ENCODE peak calls at places on chromosomes 7 and 10, in five cellular contexts. One of them, this sample, is unnamed.
A peak's percentile ranks its signal among the peaks of the same experiment; 100 is the strongest.

GRCh38 chr10:24518411-24518810 is 205.3 kb downstream of the ARHGAP21 start:
- DNase-seq in fibroblast of lung: peak; percentile 12
- DNase-seq in NB4: no peak
- DNase-seq in GM12865: no peak
- DNase-seq in BJ: no peak
- DNase-seq in this sample: no peak

GRCh38 chr10:28503114-28503513 is 29.8 kb upstream of the WAC start:
- DNase-seq in NB4: no peak
- DNase-seq in BJ: no peak
- DNase-seq in fibroblast of lung: no peak
- DNase-seq in GM12865: no peak
- DNase-seq in this sample: no peak

GRCh38 chr7:21939136-21939857 is 6.4 kb downstream of the CDCA7L start:
- DNase-seq in BJ: no peak
- DNase-seq in GM12865: peak; percentile 87
- DNase-seq in fibroblast of lung: no peak
- DNase-seq in NB4: no peak
- DNase-seq in this sample: no peak

GRCh38 chr10:133274751-133275682 is 1.7 kb downstream of the ADAM8 start:
- DNase-seq in GM12865: peak; percentile 92
- DNase-seq in NB4: peak; percentile 93
- DNase-seq in fibroblast of lung: no peak
- DNase-seq in BJ: no peak
- DNase-seq in this sample: no peak

GRCh38 chr10:127963136-127963535 is 56.2 kb downstream of the PTPRE start:
- DNase-seq in BJ: no peak
- DNase-seq in NB4: no peak
- DNase-seq in fibroblast of lung: no peak
- DNase-seq in GM12865: no peak
- DNase-seq in this sample: no peak

GRCh38 chr7:124989911-124990310 is 60.3 kb upstream of the POT1 start:
- DNase-seq in NB4: no peak
- DNase-seq in GM12865: no peak
- DNase-seq in BJ: no peak
- DNase-seq in fibroblast of lung: no peak
- DNase-seq in this sample: peak; percentile 50

GRCh38 chr10:43078986-43079273 is 2.1 kb downstream of the RET start:
- DNase-seq in BJ: no peak
- DNase-seq in fibroblast of lung: no peak
- DNase-seq in NB4: peak; percentile 86
- DNase-seq in GM12865: peak; percentile 22
- DNase-seq in this sample: no peak

GRCh38 chr10:100887761-100888296 is 24.9 kb upstream of the SLF2 start:
- DNase-seq in fibroblast of lung: no peak
- DNase-seq in NB4: no peak
- DNase-seq in BJ: no peak
- DNase-seq in GM12865: no peak
- DNase-seq in this sample: no peak

GRCh38 chr10:122012731-122013130 is 23.8 kb downstream of the TACC2 start:
- DNase-seq in NB4: no peak
- DNase-seq in fibroblast of lung: no peak
- DNase-seq in GM12865: no peak
- DNase-seq in BJ: no peak
- DNase-seq in this sample: no peak

GRCh38 chr7:140639366-140640053 is 1.1 kb downstream of the DENND2A start:
- DNase-seq in fibroblast of lung: peak; percentile 71
- DNase-seq in BJ: peak; percentile 66
- DNase-seq in GM12865: no peak
- DNase-seq in NB4: no peak
- DNase-seq in this sample: peak; percentile 79

GRCh38 chr7:33420311-33420710 is 290.9 kb downstream of the BBS9 start:
- DNase-seq in BJ: no peak
- DNase-seq in fibroblast of lung: no peak
- DNase-seq in GM12865: no peak
- DNase-seq in NB4: no peak
- DNase-seq in this sample: no peak

GRCh38 chr10:73744690-73744994 is 470 bp downstream of the SEC24C start:
- DNase-seq in GM12865: peak; percentile 58
- DNase-seq in fibroblast of lung: peak; percentile 56
- DNase-seq in NB4: peak; percentile 69
- DNase-seq in BJ: no peak
- DNase-seq in this sample: peak; percentile 73

GRCh38 chr10:71366710-71367109 is 30.0 kb upstream of the CDH23 start:
- DNase-seq in BJ: no peak
- DNase-seq in GM12865: no peak
- DNase-seq in fibroblast of lung: no peak
- DNase-seq in NB4: no peak
- DNase-seq in this sample: no peak

GRCh38 chr10:110706690-110707098 is 62.6 kb downstream of the RBM20 start:
- DNase-seq in GM12865: no peak
- DNase-seq in BJ: peak; percentile 86
- DNase-seq in fibroblast of lung: peak; percentile 37
- DNase-seq in NB4: no peak
- DNase-seq in this sample: peak; percentile 72

GRCh38 chr7:24670782-24671181 is 86.5 kb downstream of the GSDME start:
- DNase-seq in GM12865: no peak
- DNase-seq in fibroblast of lung: no peak
- DNase-seq in BJ: no peak
- DNase-seq in NB4: no peak
- DNase-seq in this sample: no peak

GRCh38 chr7:665251-665650 is 61.2 kb upstream of the DNAAF5 start:
- DNase-seq in NB4: no peak
- DNase-seq in BJ: no peak
- DNase-seq in fibroblast of lung: peak; percentile 66
- DNase-seq in GM12865: no peak
- DNase-seq in this sample: peak; percentile 77

GRCh38 chr7:117672433-117672832 is 192.6 kb downstream of the CFTR start:
- DNase-seq in GM12865: no peak
- DNase-seq in BJ: no peak
- DNase-seq in fibroblast of lung: no peak
- DNase-seq in NB4: no peak
- DNase-seq in this sample: no peak

GRCh38 chr10:43852141-43852540 is 203.5 kb upstream of the ZNF32 start:
- DNase-seq in fibroblast of lung: no peak
- DNase-seq in BJ: no peak
- DNase-seq in NB4: peak; percentile 9
- DNase-seq in GM12865: no peak
- DNase-seq in this sample: no peak

DNA sequence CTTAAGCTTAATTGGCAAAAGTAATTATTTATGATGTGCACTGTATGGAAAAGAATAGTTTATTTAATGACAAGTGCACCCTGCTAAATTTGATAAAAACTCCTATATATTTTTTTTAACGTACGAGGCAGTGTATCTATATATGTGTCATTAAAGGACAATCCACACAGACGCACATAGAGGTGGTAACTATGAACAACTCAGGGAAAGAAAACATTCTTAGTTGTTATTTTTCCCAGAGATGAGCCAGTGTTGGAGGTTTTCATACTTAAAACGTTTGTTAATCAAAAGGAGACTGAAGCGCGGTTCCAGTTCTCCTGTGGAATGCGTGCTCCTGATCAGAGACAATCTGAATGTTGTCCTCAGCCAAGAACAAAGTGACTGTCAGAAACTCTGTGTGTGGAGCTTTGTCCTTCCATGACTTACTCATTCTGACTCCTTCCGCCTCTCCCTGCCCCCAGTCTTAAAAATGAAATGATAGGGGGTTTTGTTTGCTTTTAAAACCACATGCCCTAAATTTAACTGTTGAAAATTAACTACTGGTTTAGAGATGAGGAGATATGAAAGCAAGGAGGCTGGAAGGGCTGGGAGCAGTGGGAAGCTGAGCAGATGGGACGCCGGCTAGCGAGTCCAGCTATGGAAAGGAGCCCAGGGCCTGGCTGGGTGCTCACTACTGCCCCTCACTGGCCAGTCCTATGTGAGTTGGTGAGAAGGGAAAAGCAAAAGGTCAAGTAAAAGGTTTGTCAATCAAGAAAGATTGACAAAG is 99.6 kb downstream of the SVIL start:
- DNase-seq in GM12865: no peak
- DNase-seq in fibroblast of lung: peak; percentile 79
- DNase-seq in BJ: peak; percentile 81
- DNase-seq in NB4: peak; percentile 4
- DNase-seq in this sample: peak; percentile 94
- TF ChIP-seq CTCF in GM12865: peak; percentile 33
- TF ChIP-seq CTCF in fibroblast of lung: peak; percentile 95
- TF ChIP-seq CTCF in BJ: peak; percentile 94
- TF ChIP-seq CTCF in NB4: peak; percentile 45
- TF ChIP-seq CTCF in this sample: peak; percentile 96

DNA sequence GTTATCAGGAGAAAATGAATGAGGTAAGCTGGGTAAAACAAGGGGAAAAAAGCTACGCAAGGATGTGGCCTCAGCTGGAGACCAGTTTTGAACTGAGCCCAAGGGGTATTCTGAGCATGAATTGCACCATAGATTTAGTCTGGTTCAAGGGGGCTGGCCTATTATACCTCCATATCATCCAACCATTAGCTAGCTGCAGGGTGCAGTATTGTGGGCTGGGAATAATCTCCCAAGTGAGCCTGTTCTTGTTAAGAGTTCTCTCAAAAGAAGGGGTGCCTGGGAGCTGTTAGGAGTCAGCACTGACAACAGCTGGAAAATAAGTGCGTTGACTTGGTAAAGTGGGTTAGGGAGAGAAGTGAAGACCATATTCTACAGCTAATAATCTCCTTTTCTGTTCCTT is 8.0 kb downstream of the TAS2R16 start:
- DNase-seq in fibroblast of lung: no peak
- DNase-seq in GM12865: no peak
- DNase-seq in BJ: no peak
- DNase-seq in NB4: no peak
- DNase-seq in this sample: no peak
- H3K4me3 ChIP-seq in fibroblast of lung: no peak overlapping the region
- H3K4me3 ChIP-seq in GM12865: no peak overlapping the region
- H3K4me3 ChIP-seq in BJ: no peak overlapping the region
- H3K4me3 ChIP-seq in NB4: no peak overlapping the region
- H3K4me3 ChIP-seq in this sample: no peak overlapping the region

DNA sequence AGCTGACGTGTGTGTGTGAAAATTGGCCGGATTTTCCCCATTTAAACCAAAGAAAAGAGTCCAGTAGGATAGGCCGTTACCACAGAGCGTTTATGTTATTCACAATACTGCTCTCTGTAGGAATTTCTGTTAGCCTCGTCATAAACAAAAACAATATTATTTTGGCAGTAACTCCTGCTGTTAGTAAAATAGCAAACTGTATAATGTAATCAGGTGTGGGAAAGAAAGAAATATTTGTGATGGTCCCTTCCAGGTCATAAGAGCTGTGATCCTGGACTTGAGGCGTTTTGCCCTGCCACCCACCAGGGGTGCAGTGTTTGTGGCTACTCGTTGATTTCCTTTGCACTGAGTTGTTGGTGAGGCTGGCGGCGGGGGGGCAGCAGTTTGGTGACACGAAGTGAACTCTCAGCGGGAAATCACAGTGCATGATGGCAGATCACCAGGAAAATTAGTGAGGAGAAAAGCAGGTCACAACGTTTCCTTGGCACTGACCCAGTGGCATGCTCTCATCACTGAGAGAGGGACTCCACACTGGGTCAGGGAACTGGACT is 2.8 kb downstream of the EEPD1 start:
- DNase-seq in BJ: no peak
- DNase-seq in NB4: peak; percentile 58
- DNase-seq in fibroblast of lung: peak; percentile 50
- DNase-seq in GM12865: no peak
- DNase-seq in this sample: peak; percentile 56
- TF ChIP-seq CTCF in BJ: no peak
- TF ChIP-seq CTCF in NB4: peak; percentile 31
- TF ChIP-seq CTCF in fibroblast of lung: no peak
- TF ChIP-seq CTCF in GM12865: no peak
- TF ChIP-seq CTCF in this sample: no peak

DNA sequence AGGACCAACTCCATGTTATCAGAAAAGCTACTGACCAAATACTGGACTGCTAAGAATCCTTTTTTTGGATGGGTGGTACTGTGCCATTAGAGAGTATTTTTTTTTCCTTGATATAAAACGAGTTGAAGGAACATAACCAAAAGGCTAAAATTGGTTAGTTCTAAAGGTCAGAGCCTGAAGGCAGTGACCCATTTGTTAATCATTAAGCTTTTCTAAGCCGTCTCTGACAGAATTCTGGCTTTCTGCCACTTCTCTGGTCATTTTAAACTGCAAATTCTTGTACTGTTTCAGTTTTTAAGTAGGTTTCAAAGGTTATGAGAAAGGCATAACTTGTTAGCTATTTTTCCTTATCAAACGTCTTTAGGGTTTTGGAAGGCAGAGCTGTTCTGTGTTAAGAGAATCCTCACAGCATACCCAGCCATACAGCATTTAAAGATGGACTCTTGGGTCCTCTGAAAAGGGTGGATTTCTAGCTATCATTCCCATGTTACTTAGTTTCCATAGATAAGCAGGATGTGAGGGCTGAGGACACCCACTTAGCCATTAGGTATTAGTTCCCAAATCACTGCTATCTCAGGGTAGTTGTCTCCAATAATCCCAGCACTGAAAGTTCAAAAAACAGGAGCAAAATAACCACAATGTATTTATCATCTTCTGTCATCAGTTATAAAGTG is 196.8 kb downstream of the RNLS start:
- DNase-seq in NB4: peak; percentile 30
- DNase-seq in fibroblast of lung: peak; percentile 21
- DNase-seq in GM12865: peak; percentile 83
- DNase-seq in BJ: no peak
- DNase-seq in this sample: peak; percentile 47
- H3K4me3 ChIP-seq in NB4: peak overlapping the region; percentile 12
- H3K4me3 ChIP-seq in fibroblast of lung: peak overlapping the region; percentile 3
- H3K4me3 ChIP-seq in GM12865: peak overlapping the region; percentile 41
- H3K4me3 ChIP-seq in BJ: no peak overlapping the region
- H3K4me3 ChIP-seq in this sample: no peak overlapping the region

DNA sequence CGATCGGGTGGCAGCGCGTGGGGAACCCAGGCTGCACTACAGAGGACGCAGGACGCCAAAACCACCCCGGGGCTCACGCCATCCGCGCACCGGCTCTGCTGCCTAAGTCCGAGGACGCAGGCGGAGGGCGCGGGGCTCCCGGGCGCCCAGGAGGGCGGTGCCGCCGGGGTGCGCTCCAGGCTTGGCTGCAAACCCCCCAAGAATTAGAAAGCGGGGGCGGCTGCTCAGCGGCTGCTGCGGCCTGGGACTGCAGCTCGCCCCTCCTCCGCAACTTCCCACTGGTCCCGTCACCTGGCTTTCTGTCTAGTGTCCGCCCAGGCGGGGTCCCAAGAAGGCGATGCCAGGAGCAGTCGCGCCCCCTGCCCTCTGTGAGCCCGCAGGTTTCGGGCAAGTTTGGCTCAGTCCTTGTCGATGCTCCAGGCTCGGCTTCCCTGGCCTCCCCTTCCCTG is 1.7 kb upstream of the POU6F2 start:
- DNase-seq in NB4: no peak
- DNase-seq in GM12865: no peak
- DNase-seq in BJ: no peak
- DNase-seq in fibroblast of lung: no peak
- DNase-seq in this sample: no peak
- TF ChIP-seq CTCF in NB4: no peak
- TF ChIP-seq CTCF in GM12865: no peak
- TF ChIP-seq CTCF in BJ: no peak
- TF ChIP-seq CTCF in fibroblast of lung: no peak
- TF ChIP-seq CTCF in this sample: no peak